ENCODE peak calls at places on chromosomes 5 and 9, in five cellular contexts. B, T, K, A and Q are unnamed samples.

GRCh38 chr9:80892703-80893102 is 796.6 kb downstream of the TLE1 start:
- DNase-seq in B (no peak), T (no peak), K (no peak), A (no peak), Q (no peak)

GRCh38 chr5:25006734-25007133 is 362.0 kb upstream of the CDH10 start:
- DNase-seq in B (no peak), T (no peak), K (peak; percentile 2), A (no peak), Q (peak; percentile 67)

GRCh38 chr5:53095931-53096525 is 13.5 kb downstream of the MOCS2 start:
- DNase-seq in B (peak; percentile 54), T (peak; percentile 11), K (peak; percentile 27), A (peak; percentile 56), Q (peak; percentile 69)

GRCh38 chr9:13502503-13502902 is 223.0 kb upstream of the MPDZ start:
- DNase-seq in B (no peak), T (no peak), K (no peak), A (no peak), Q (no peak)

GRCh38 chr5:5221731-5222130 is 81.6 kb downstream of the ADAMTS16 start:
- DNase-seq in B (no peak), T (no peak), K (no peak), A (no peak), Q (no peak)

GRCh38 chr9:591292-591691 is 250.2 kb upstream of the DMRT1 start:
- DNase-seq in B (no peak), T (no peak), K (no peak), A (no peak), Q (peak; percentile 42)

GRCh38 chr9:33164138-33164809 is 2.9 kb downstream of the B4GALT1 start:
- DNase-seq in B (no peak), T (no peak), K (no peak), A (no peak), Q (no peak)

GRCh38 chr5:164059471-164059870 is 554.1 kb downstream of the MAT2B start:
- DNase-seq in B (no peak), T (no peak), K (no peak), A (no peak), Q (no peak)

GRCh38 chr9:111939322-111939721 is 42.7 kb downstream of the UGCG start:
- DNase-seq in B (no peak), T (no peak), K (no peak), A (no peak), Q (no peak)

GRCh38 chr5:92641031-92641962 is 939.7 kb downstream of the NR2F1-AS1 start:
- DNase-seq in B (no peak), T (no peak), K (no peak), A (peak; percentile 79), Q (peak; percentile 6)

GRCh38 chr5:174022384-174023095 is 23.0 kb upstream of the NSG2 start:
- DNase-seq in B (no peak), T (no peak), K (no peak), A (no peak), Q (no peak)

GRCh38 chr9:77149879-77150278 is 27.5 kb upstream of the VPS13A start:
- DNase-seq in B (no peak), T (no peak), K (no peak), A (no peak), Q (no peak)

GRCh38 chr9:130662927-130663257 is 1.5 kb upstream of the PRDM12 start:
- DNase-seq in B (no peak), T (no peak), K (no peak), A (no peak), Q (no peak)

GRCh38 chr5:172906436-172906835 is 52.8 kb upstream of the RPL26L1 start:
- DNase-seq in B (no peak), T (peak; percentile 57), K (no peak), A (no peak), Q (no peak)

GRCh38 chr9:36140086-36141084 is 3.9 kb downstream of the GLIPR2 start:
- DNase-seq in B (no peak), T (no peak), K (no peak), A (no peak), Q (no peak)

GRCh38 chr5:132714456-132715307 is 22.7 kb downstream of the KIF3A start:
- DNase-seq in B (no peak), T (no peak), K (no peak), A (peak; percentile 3), Q (no peak)

GRCh38 chr9:111598730-111599091 is 736 bp downstream of the PTGR1 start:
- DNase-seq in B (no peak), T (no peak), K (no peak), A (peak; percentile 56), Q (no peak)

GRCh38 chr9:113988951-113989780 is 88.9 kb downstream of the AMBP start:
- DNase-seq in B (no peak), T (no peak), K (no peak), A (no peak), Q (no peak)

GRCh38 chr5:53416144-53416730 is 64.2 kb upstream of the FST start:
- DNase-seq in B (no peak), T (no peak), K (no peak), A (no peak), Q (peak; percentile 39)

GRCh38 chr5:177301503-177302165 is 1.9 kb downstream of the RAB24 start:
- DNase-seq in B (no peak), T (no peak), K (no peak), A (no peak), Q (no peak)

GRCh38 chr5:138978085-138978484 is 103.0 kb upstream of the LRRTM2 start:
- DNase-seq in B (no peak), T (no peak), K (no peak), A (no peak), Q (no peak)

GRCh38 chr9:806285-807156 is 35.0 kb upstream of the DMRT1 start:
- DNase-seq in B (peak; percentile 9), T (peak; percentile 4), K (no peak), A (peak; percentile 35), Q (peak; percentile 50)

GRCh38 chr9:79173932-79174331 is 397.8 kb upstream of the TLE4 start:
- DNase-seq in B (no peak), T (no peak), K (no peak), A (no peak), Q (no peak)

GRCh38 chr5:171599396-171599795 is 179.9 kb downstream of the FGF18 start:
- DNase-seq in B (no peak), T (no peak), K (no peak), A (no peak), Q (no peak)

GRCh38 chr5:103259705-103260355 is 1.3 kb downstream of the MACIR start:
- DNase-seq in B (peak; percentile 30), T (no peak), K (no peak), A (peak; percentile 19), Q (peak; percentile 28)

GRCh38 chr5:179542170-179542569 is 8.2 kb upstream of the RUFY1 start:
- DNase-seq in B (no peak), T (no peak), K (no peak), A (no peak), Q (no peak)

GRCh38 chr5:128782446-128782845 is 182.8 kb upstream of the SLC27A6 start:
- DNase-seq in B (no peak), T (no peak), K (no peak), A (no peak), Q (peak; percentile 33)

GRCh38 chr5:128579111-128579510 is 41.1 kb upstream of the FBN2 start:
- DNase-seq in B (no peak), T (no peak), K (no peak), A (no peak), Q (peak; percentile 40)

GRCh38 chr5:1521671-1522600 is 1.8 kb downstream of the LPCAT1 start:
- DNase-seq in B (peak; percentile 63), T (no peak), K (no peak), A (peak; percentile 21), Q (no peak)

GRCh38 chr5:22473865-22474264 is 379.3 kb downstream of the CDH12 start:
- DNase-seq in B (no peak), T (no peak), K (no peak), A (no peak), Q (no peak)

GRCh38 chr5:88886252-88886651 is 3.3 kb upstream of the MEF2C start:
- DNase-seq in B (no peak), T (no peak), K (no peak), A (no peak), Q (no peak)

GRCh38 chr5:175378444-175379028 is 65.4 kb downstream of the DRD1 start:
- DNase-seq in B (no peak), T (no peak), K (no peak), A (no peak), Q (peak; percentile 97)

GRCh38 chr5:27377626-27378025 is 339.2 kb upstream of the CDH9 start:
- DNase-seq in B (no peak), T (no peak), K (no peak), A (no peak), Q (no peak)

GRCh38 chr9:128416014-128416413 is 4.6 kb upstream of the CERCAM start:
- DNase-seq in B (no peak), T (no peak), K (no peak), A (no peak), Q (no peak)

GRCh38 chr9:7153566-7153965 is 395.8 kb downstream of the KDM4C start:
- DNase-seq in B (no peak), T (no peak), K (no peak), A (peak; percentile 70), Q (no peak)

GRCh38 chr9:137218754-137219271 is 3.2 kb downstream of the RNF208 start:
- DNase-seq in B (peak; percentile 89), T (no peak), K (no peak), A (peak; percentile 81), Q (peak; percentile 78)
- TF ChIP-seq POLR2A in B (peak; percentile 57), T (peak; percentile 39), K (no peak), A (no peak), Q (no peak)

GRCh38 chr9:116276651-116277121 is 123.1 kb downstream of the PAPPA start:
- DNase-seq in B (no peak), T (no peak), K (no peak), A (no peak), Q (no peak)
- TF ChIP-seq KDM1A in B (no peak), T (no peak), K (no peak), A (no peak), Q (no peak)

DNA sequence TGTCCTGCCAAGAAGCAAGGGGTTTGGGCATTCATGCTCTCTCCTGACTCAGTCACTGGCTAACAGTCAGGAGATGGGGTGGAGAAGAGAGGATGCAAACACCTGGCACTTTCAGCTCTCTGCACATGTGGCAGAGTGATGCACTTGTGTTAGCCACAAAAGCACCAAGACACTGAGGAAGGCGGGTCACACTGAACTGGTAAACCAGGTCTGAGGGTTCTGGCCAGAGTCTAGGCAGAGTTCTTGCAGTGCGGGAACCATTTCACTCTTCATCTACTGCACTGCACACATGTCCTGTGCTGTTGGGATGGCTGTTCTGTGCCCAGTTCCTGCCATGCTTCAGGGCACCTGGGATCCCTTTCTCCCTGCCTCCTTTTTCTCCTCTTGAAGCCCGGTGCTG is 157.1 kb upstream of the GDNF start:
- DNase-seq in B (no peak), T (no peak), K (no peak), A (no peak), Q (no peak)
- TF ChIP-seq POLR2A in B (no peak), T (no peak), K (no peak), A (no peak), Q (no peak)

DNA sequence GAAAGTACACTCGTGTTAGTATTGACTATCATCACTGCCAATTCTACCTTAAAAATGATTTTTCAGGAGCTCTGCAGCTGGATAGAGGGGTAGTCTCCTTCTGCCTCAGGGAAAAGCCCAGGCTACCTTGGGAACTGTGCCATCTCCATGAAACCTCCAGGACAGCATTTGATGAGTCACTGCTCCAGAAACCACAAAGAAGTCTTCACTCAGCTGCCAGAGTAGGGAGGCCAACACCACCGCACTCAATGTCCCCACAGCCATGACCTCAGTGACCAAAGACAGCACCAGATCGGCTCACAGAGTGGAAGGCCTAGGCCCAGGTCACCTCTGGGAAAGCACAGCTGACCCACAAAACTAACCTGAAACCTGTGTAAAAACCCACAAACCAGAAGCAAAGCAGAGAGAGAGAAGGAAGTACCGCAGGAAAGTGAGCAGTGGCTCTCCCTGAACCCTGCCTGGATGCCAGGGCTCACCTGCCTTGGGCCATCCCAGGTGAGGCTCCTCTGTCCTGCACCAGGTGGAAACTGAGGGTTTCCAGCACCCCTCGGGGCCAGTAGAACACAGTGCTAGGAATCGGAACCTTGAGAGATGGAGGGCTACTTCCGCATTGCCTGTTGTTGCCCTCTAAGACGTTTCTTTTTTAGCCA is 30.0 kb downstream of the S1PR3 start:
- DNase-seq in B (no peak), T (no peak), K (no peak), A (no peak), Q (peak; percentile 61)
- TF ChIP-seq KDM1A in B (no peak), T (no peak), K (no peak), A (no peak), Q (no peak)